ENCODE peak calls at places on chromosomes 16 and 17, in six cellular contexts. One of them, this sample, is unnamed.

GRCh38 chr16:50320310-50320709 is 48.5 kb downstream of the BRD7 start:
- DNase-seq in AG08395: no peak
- DNase-seq in HT1080: no peak
- DNase-seq in mesenteric fat pad: no peak
- DNase-seq in GM04504: no peak
- DNase-seq in D341Med: no peak
- DNase-seq in this sample: no peak

GRCh38 chr17:18261146-18261515 is 669 bp downstream of the MIEF2 start:
- DNase-seq in mesenteric fat pad: no peak
- DNase-seq in HT1080: peak
- DNase-seq in GM04504: peak
- DNase-seq in D341Med: no peak
- DNase-seq in AG08395: peak
- DNase-seq in this sample: peak

GRCh38 chr16:65119905-65120341 is 1.9 kb downstream of the CDH11 start:
- DNase-seq in GM04504: peak
- DNase-seq in D341Med: no peak
- DNase-seq in AG08395: peak
- DNase-seq in mesenteric fat pad: no peak
- DNase-seq in HT1080: no peak
- DNase-seq in this sample: no peak

GRCh38 chr17:6507535-6507934 is 48.8 kb downstream of the PITPNM3 start:
- DNase-seq in HT1080: peak
- DNase-seq in AG08395: peak
- DNase-seq in mesenteric fat pad: no peak
- DNase-seq in GM04504: peak
- DNase-seq in D341Med: no peak
- DNase-seq in this sample: no peak

GRCh38 chr17:56661906-56662305 is 68.4 kb downstream of the NOG start:
- DNase-seq in AG08395: no peak
- DNase-seq in GM04504: no peak
- DNase-seq in mesenteric fat pad: no peak
- DNase-seq in D341Med: no peak
- DNase-seq in HT1080: no peak
- DNase-seq in this sample: no peak

GRCh38 chr17:83064732-83065659 is 14.4 kb upstream of the METRNL start:
- DNase-seq in GM04504: no peak
- DNase-seq in AG08395: no peak
- DNase-seq in HT1080: peak
- DNase-seq in mesenteric fat pad: peak
- DNase-seq in D341Med: no peak
- DNase-seq in this sample: peak

GRCh38 chr17:82217530-82218204 is 5.0 kb upstream of the CCDC57 start:
- DNase-seq in HT1080: peak
- DNase-seq in AG08395: peak
- DNase-seq in D341Med: no peak
- DNase-seq in GM04504: peak
- DNase-seq in mesenteric fat pad: no peak
- DNase-seq in this sample: peak

GRCh38 chr17:1588781-1589585 is 26.4 kb upstream of the PITPNA start:
- DNase-seq in mesenteric fat pad: no peak
- DNase-seq in GM04504: peak
- DNase-seq in D341Med: no peak
- DNase-seq in HT1080: no peak
- DNase-seq in AG08395: no peak
- DNase-seq in this sample: no peak

GRCh38 chr16:84115919-84116719 is 623 bp downstream of the MBTPS1 start:
- DNase-seq in GM04504: no peak
- DNase-seq in mesenteric fat pad: no peak
- DNase-seq in HT1080: no peak
- DNase-seq in AG08395: peak
- DNase-seq in D341Med: no peak
- DNase-seq in this sample: peak

GRCh38 chr17:48597775-48598631 is 4.4 kb upstream of the HOXB5 start:
- DNase-seq in mesenteric fat pad: peak
- DNase-seq in AG08395: peak
- DNase-seq in D341Med: no peak
- DNase-seq in HT1080: peak
- DNase-seq in GM04504: peak
- DNase-seq in this sample: peak

GRCh38 chr16:77618011-77618410 is 104.3 kb upstream of the NUDT7 start:
- DNase-seq in D341Med: no peak
- DNase-seq in GM04504: no peak
- DNase-seq in HT1080: peak
- DNase-seq in AG08395: no peak
- DNase-seq in mesenteric fat pad: no peak
- DNase-seq in this sample: no peak

GRCh38 chr17:44071772-44072171 is 1.2 kb downstream of the G6PC3 start:
- DNase-seq in AG08395: no peak
- DNase-seq in mesenteric fat pad: no peak
- DNase-seq in D341Med: peak
- DNase-seq in GM04504: no peak
- DNase-seq in HT1080: no peak
- DNase-seq in this sample: no peak

GRCh38 chr17:72118588-72119279 is 2.1 kb upstream of the SOX9 start:
- DNase-seq in mesenteric fat pad: no peak
- DNase-seq in D341Med: peak
- DNase-seq in HT1080: peak
- DNase-seq in AG08395: peak
- DNase-seq in GM04504: peak
- DNase-seq in this sample: peak

GRCh38 chr16:67252806-67253497 is 4.2 kb downstream of the SLC9A5 start:
- DNase-seq in HT1080: no peak
- DNase-seq in AG08395: no peak
- DNase-seq in GM04504: no peak
- DNase-seq in D341Med: no peak
- DNase-seq in mesenteric fat pad: no peak
- DNase-seq in this sample: no peak

GRCh38 chr16:84925092-84925772 is 86.1 kb downstream of the ZDHHC7 start:
- DNase-seq in HT1080: no peak
- DNase-seq in GM04504: no peak
- DNase-seq in AG08395: peak
- DNase-seq in D341Med: peak
- DNase-seq in mesenteric fat pad: no peak
- DNase-seq in this sample: no peak

GRCh38 chr16:64948056-64948455 is 173.8 kb downstream of the CDH11 start:
- DNase-seq in mesenteric fat pad: no peak
- DNase-seq in D341Med: no peak
- DNase-seq in AG08395: no peak
- DNase-seq in GM04504: no peak
- DNase-seq in HT1080: no peak
- DNase-seq in this sample: no peak

GRCh38 chr16:3641801-3642396 is 12.6 kb upstream of the DNASE1 start:
- DNase-seq in HT1080: no peak
- DNase-seq in D341Med: peak
- DNase-seq in AG08395: no peak
- DNase-seq in GM04504: no peak
- DNase-seq in mesenteric fat pad: peak
- DNase-seq in this sample: no peak

GRCh38 chr17:40516581-40517285 is 15.3 kb upstream of the TNS4 start:
- DNase-seq in AG08395: peak
- DNase-seq in mesenteric fat pad: peak
- DNase-seq in GM04504: no peak
- DNase-seq in D341Med: no peak
- DNase-seq in HT1080: peak
- DNase-seq in this sample: no peak

GRCh38 chr17:48575066-48575582 is 3.0 kb downstream of the HOXB4 start:
- DNase-seq in AG08395: no peak
- DNase-seq in GM04504: peak
- DNase-seq in mesenteric fat pad: no peak
- DNase-seq in D341Med: no peak
- DNase-seq in HT1080: no peak
- DNase-seq in this sample: no peak

GRCh38 chr17:32486701-32487459 is at the start of gene CDK5R1:
- DNase-seq in mesenteric fat pad: peak
- DNase-seq in GM04504: no peak
- DNase-seq in AG08395: peak
- DNase-seq in HT1080: peak
- DNase-seq in D341Med: peak
- DNase-seq in this sample: peak

GRCh38 chr17:41917957-41918391 is 777 bp downstream of the ACLY start:
- DNase-seq in GM04504: no peak
- DNase-seq in HT1080: peak
- DNase-seq in mesenteric fat pad: peak
- DNase-seq in AG08395: no peak
- DNase-seq in D341Med: peak
- DNase-seq in this sample: peak

GRCh38 chr17:77834170-77835115 is 124.1 kb upstream of the TNRC6C start:
- DNase-seq in mesenteric fat pad: peak
- DNase-seq in AG08395: peak
- DNase-seq in HT1080: peak
- DNase-seq in GM04504: no peak
- DNase-seq in D341Med: no peak
- DNase-seq in this sample: peak

GRCh38 chr17:40598021-40598927 is 33.0 kb upstream of the CCR7 start:
- DNase-seq in GM04504: no peak
- DNase-seq in AG08395: no peak
- DNase-seq in HT1080: no peak
- DNase-seq in mesenteric fat pad: no peak
- DNase-seq in D341Med: no peak
- DNase-seq in this sample: no peak

GRCh38 chr17:10879110-10879509 is 41.2 kb upstream of the PIRT start:
- DNase-seq in GM04504: no peak
- DNase-seq in HT1080: no peak
- DNase-seq in AG08395: no peak
- DNase-seq in D341Med: peak
- DNase-seq in mesenteric fat pad: no peak
- DNase-seq in this sample: peak

GRCh38 chr17:58960068-58960467 is 146.6 kb downstream of the TRIM37 start:
- DNase-seq in AG08395: peak
- DNase-seq in HT1080: peak
- DNase-seq in mesenteric fat pad: no peak
- DNase-seq in GM04504: peak
- DNase-seq in D341Med: peak
- DNase-seq in this sample: no peak

GRCh38 chr16:48537909-48538745 is 71.9 kb downstream of the N4BP1 start:
- DNase-seq in GM04504: no peak
- DNase-seq in HT1080: no peak
- DNase-seq in D341Med: no peak
- DNase-seq in AG08395: no peak
- DNase-seq in mesenteric fat pad: no peak
- DNase-seq in this sample: peak

GRCh38 chr16:56513972-56514371 is 5.9 kb downstream of the BBS2 start:
- DNase-seq in GM04504: no peak
- DNase-seq in D341Med: peak
- DNase-seq in mesenteric fat pad: no peak
- DNase-seq in AG08395: peak
- DNase-seq in HT1080: peak
- DNase-seq in this sample: peak

GRCh38 chr16:85473909-85474640 is 139.0 kb upstream of the GSE1 start:
- DNase-seq in HT1080: no peak
- DNase-seq in GM04504: no peak
- DNase-seq in AG08395: peak
- DNase-seq in mesenteric fat pad: no peak
- DNase-seq in D341Med: no peak
- DNase-seq in this sample: no peak

GRCh38 chr17:40314557-40314953 is 5.6 kb downstream of the RARA start:
- DNase-seq in HT1080: peak
- DNase-seq in D341Med: peak
- DNase-seq in AG08395: peak
- DNase-seq in GM04504: peak
- DNase-seq in mesenteric fat pad: peak
- DNase-seq in this sample: peak

GRCh38 chr17:44842748-44843147 is 4.9 kb upstream of the HIGD1B start:
- DNase-seq in D341Med: peak
- DNase-seq in HT1080: no peak
- DNase-seq in AG08395: no peak
- DNase-seq in GM04504: no peak
- DNase-seq in mesenteric fat pad: no peak
- DNase-seq in this sample: no peak

GRCh38 chr16:24499193-24499814 is 40.1 kb upstream of the RBBP6 start:
- DNase-seq in AG08395: peak
- DNase-seq in GM04504: no peak
- DNase-seq in HT1080: peak
- DNase-seq in D341Med: peak
- DNase-seq in mesenteric fat pad: no peak
- DNase-seq in this sample: no peak

GRCh38 chr17:65388911-65389310 is 172.5 kb downstream of the AXIN2 start:
- DNase-seq in D341Med: no peak
- DNase-seq in HT1080: no peak
- DNase-seq in mesenteric fat pad: no peak
- DNase-seq in AG08395: peak
- DNase-seq in GM04504: peak
- DNase-seq in this sample: no peak

GRCh38 chr16:72427001-72427785 is 255.2 kb upstream of the PMFBP1 start:
- DNase-seq in D341Med: no peak
- DNase-seq in HT1080: no peak
- DNase-seq in mesenteric fat pad: no peak
- DNase-seq in AG08395: no peak
- DNase-seq in GM04504: no peak
- DNase-seq in this sample: no peak

GRCh38 chr17:77604301-77605031 is 354.0 kb upstream of the TNRC6C start:
- DNase-seq in HT1080: no peak
- DNase-seq in AG08395: no peak
- DNase-seq in GM04504: no peak
- DNase-seq in D341Med: no peak
- DNase-seq in mesenteric fat pad: peak
- DNase-seq in this sample: no peak

GRCh38 chr17:55814377-55814776 is 63.5 kb downstream of the PCTP start:
- DNase-seq in HT1080: peak
- DNase-seq in mesenteric fat pad: no peak
- DNase-seq in GM04504: no peak
- DNase-seq in AG08395: no peak
- DNase-seq in D341Med: no peak
- DNase-seq in this sample: no peak

GRCh38 chr16:4517812-4518211 is 20.8 kb downstream of the CDIP1 start:
- DNase-seq in AG08395: no peak
- DNase-seq in mesenteric fat pad: no peak
- DNase-seq in HT1080: peak
- DNase-seq in GM04504: no peak
- DNase-seq in D341Med: peak
- DNase-seq in this sample: no peak